ENCODE peak calls at places on chromosomes 6 and 20, in nine cellular contexts. One of them, this sample, is unnamed.

GRCh38 chr6:73393278-73393677 is 1.4 kb upstream of the DDX43 start:
- DNase-seq in mesenchymal stem cell: no peak
- DNase-seq in T-helper 1 cell: no peak
- DNase-seq in HEK293T: no peak
- DNase-seq in fibroblast of gingiva: no peak
- DNase-seq in esophagus squamous epithelium: no peak
- DNase-seq in colonic mucosa: no peak
- DNase-seq in T follicular helper cell: no peak
- DNase-seq in EL: peak
- DNase-seq in this sample: no peak

GRCh38 chr20:63963348-63963741 is 6.4 kb downstream of the ZNF512B start:
- DNase-seq in mesenchymal stem cell: no peak
- DNase-seq in T-helper 1 cell: no peak
- DNase-seq in HEK293T: no peak
- DNase-seq in fibroblast of gingiva: no peak
- DNase-seq in esophagus squamous epithelium: no peak
- DNase-seq in colonic mucosa: no peak
- DNase-seq in T follicular helper cell: no peak
- DNase-seq in EL: no peak
- DNase-seq in this sample: no peak

GRCh38 chr6:88499436-88499835 is 333.3 kb upstream of the CNR1 start:
- DNase-seq in mesenchymal stem cell: no peak
- DNase-seq in T-helper 1 cell: no peak
- DNase-seq in HEK293T: no peak
- DNase-seq in fibroblast of gingiva: no peak
- DNase-seq in esophagus squamous epithelium: no peak
- DNase-seq in colonic mucosa: no peak
- DNase-seq in T follicular helper cell: no peak
- DNase-seq in EL: no peak
- DNase-seq in this sample: no peak

GRCh38 chr6:100466410-100467143 is 1.9 kb upstream of the SIM1 start:
- DNase-seq in mesenchymal stem cell: no peak
- DNase-seq in T-helper 1 cell: no peak
- DNase-seq in HEK293T: no peak
- DNase-seq in fibroblast of gingiva: no peak
- DNase-seq in esophagus squamous epithelium: no peak
- DNase-seq in colonic mucosa: no peak
- DNase-seq in T follicular helper cell: no peak
- DNase-seq in EL: peak
- DNase-seq in this sample: no peak

GRCh38 chr6:111846511-111847409 is 26.5 kb downstream of the FYN start:
- DNase-seq in mesenchymal stem cell: no peak
- DNase-seq in T-helper 1 cell: peak
- DNase-seq in HEK293T: no peak
- DNase-seq in fibroblast of gingiva: peak
- DNase-seq in esophagus squamous epithelium: no peak
- DNase-seq in colonic mucosa: no peak
- DNase-seq in T follicular helper cell: no peak
- DNase-seq in EL: no peak
- DNase-seq in this sample: no peak

GRCh38 chr20:20371681-20372080 is 3.8 kb downstream of the INSM1 start:
- DNase-seq in mesenchymal stem cell: no peak
- DNase-seq in T-helper 1 cell: no peak
- DNase-seq in HEK293T: no peak
- DNase-seq in fibroblast of gingiva: no peak
- DNase-seq in esophagus squamous epithelium: no peak
- DNase-seq in colonic mucosa: no peak
- DNase-seq in T follicular helper cell: no peak
- DNase-seq in EL: no peak
- DNase-seq in this sample: no peak

GRCh38 chr20:64106435-64106961 is 867 bp downstream of the NPBWR2 start:
- DNase-seq in mesenchymal stem cell: no peak
- DNase-seq in T-helper 1 cell: no peak
- DNase-seq in HEK293T: no peak
- DNase-seq in fibroblast of gingiva: no peak
- DNase-seq in esophagus squamous epithelium: no peak
- DNase-seq in colonic mucosa: no peak
- DNase-seq in T follicular helper cell: no peak
- DNase-seq in EL: no peak
- DNase-seq in this sample: no peak

GRCh38 chr6:90217621-90218496 is 78.8 kb downstream of the BACH2 start:
- DNase-seq in mesenchymal stem cell: no peak
- DNase-seq in T-helper 1 cell: no peak
- DNase-seq in HEK293T: peak
- DNase-seq in fibroblast of gingiva: peak
- DNase-seq in esophagus squamous epithelium: no peak
- DNase-seq in colonic mucosa: peak
- DNase-seq in T follicular helper cell: peak
- DNase-seq in EL: no peak
- DNase-seq in this sample: no peak

GRCh38 chr6:158287047-158287446 is 25.2 kb upstream of the TULP4 start:
- DNase-seq in mesenchymal stem cell: no peak
- DNase-seq in T-helper 1 cell: no peak
- DNase-seq in HEK293T: peak
- DNase-seq in fibroblast of gingiva: no peak
- DNase-seq in esophagus squamous epithelium: no peak
- DNase-seq in colonic mucosa: no peak
- DNase-seq in T follicular helper cell: no peak
- DNase-seq in EL: no peak
- DNase-seq in this sample: no peak

This sample was measured in HCT116.